ENCODE peak calls at places on chromosomes 11 and 22, in six cellular contexts. One of them, this sample, is unnamed. For H3K4me1, the result is how much of the 10 kb centered on the place peaks cover.

GRCh38 chr11:87198266-87198881 is 160.6 kb downstream of the TMEM135 start:
- DNase-seq in right lobe of liver: no peak
- DNase-seq in ovary: no peak
- DNase-seq in left ventricle myocardium inferior: no peak
- DNase-seq in stomach: no peak
- DNase-seq in breast epithelium: no peak
- DNase-seq in this sample: no peak

GRCh38 chr22:35739642-35740041 is 22.0 kb downstream of the APOL5 start:
- DNase-seq in right lobe of liver: no peak
- DNase-seq in ovary: no peak
- DNase-seq in stomach: peak
- DNase-seq in breast epithelium: no peak
- DNase-seq in left ventricle myocardium inferior: no peak
- DNase-seq in this sample: no peak

GRCh38 chr22:37633693-37634504 is 5.6 kb upstream of the SH3BP1 start:
- DNase-seq in ovary: peak
- DNase-seq in left ventricle myocardium inferior: peak
- DNase-seq in breast epithelium: no peak
- DNase-seq in right lobe of liver: peak
- DNase-seq in stomach: peak
- DNase-seq in this sample: peak

GRCh38 chr11:27711725-27712124 is 11.5 kb upstream of the BDNF start:
- DNase-seq in breast epithelium: no peak
- DNase-seq in right lobe of liver: no peak
- DNase-seq in ovary: no peak
- DNase-seq in left ventricle myocardium inferior: no peak
- DNase-seq in stomach: no peak
- DNase-seq in this sample: no peak

GRCh38 chr11:122656631-122657101 is 1.1 kb downstream of the UBASH3B start:
- DNase-seq in breast epithelium: peak
- DNase-seq in ovary: peak
- DNase-seq in right lobe of liver: peak
- DNase-seq in left ventricle myocardium inferior: peak
- DNase-seq in stomach: peak
- DNase-seq in this sample: peak

GRCh38 chr11:112248216-112248615 is 12.4 kb downstream of the PLET1 start:
- DNase-seq in ovary: no peak
- DNase-seq in stomach: no peak
- DNase-seq in right lobe of liver: no peak
- DNase-seq in breast epithelium: no peak
- DNase-seq in left ventricle myocardium inferior: no peak
- DNase-seq in this sample: no peak

GRCh38 chr11:11086979-11087378 is 229.1 kb upstream of the ZBED5 start:
- DNase-seq in right lobe of liver: no peak
- DNase-seq in ovary: no peak
- DNase-seq in stomach: no peak
- DNase-seq in breast epithelium: no peak
- DNase-seq in left ventricle myocardium inferior: no peak
- DNase-seq in this sample: no peak

GRCh38 chr11:44382648-44383240 is 72.8 kb upstream of the ALX4 start:
- DNase-seq in stomach: no peak
- DNase-seq in right lobe of liver: no peak
- DNase-seq in ovary: no peak
- DNase-seq in breast epithelium: no peak
- DNase-seq in left ventricle myocardium inferior: no peak
- DNase-seq in this sample: no peak

GRCh38 chr11:6856871-6857270 is 6.0 kb upstream of the OR10A2 start:
- DNase-seq in ovary: no peak
- DNase-seq in breast epithelium: no peak
- DNase-seq in stomach: no peak
- DNase-seq in right lobe of liver: no peak
- DNase-seq in left ventricle myocardium inferior: no peak
- DNase-seq in this sample: no peak

GRCh38 chr11:95641506-95641905 is 148.1 kb downstream of the FAM76B start:
- DNase-seq in stomach: no peak
- DNase-seq in breast epithelium: no peak
- DNase-seq in ovary: peak
- DNase-seq in right lobe of liver: peak
- DNase-seq in left ventricle myocardium inferior: no peak
- DNase-seq in this sample: no peak

GRCh38 chr11:11992257-11992690 is 16.2 kb downstream of the DKK3 start:
- DNase-seq in stomach: peak
- DNase-seq in right lobe of liver: no peak
- DNase-seq in ovary: no peak
- DNase-seq in breast epithelium: no peak
- DNase-seq in left ventricle myocardium inferior: no peak
- DNase-seq in this sample: no peak

GRCh38 chr11:35992551-35992950 is 48.7 kb downstream of the LDLRAD3 start:
- DNase-seq in right lobe of liver: no peak
- DNase-seq in ovary: no peak
- DNase-seq in stomach: no peak
- DNase-seq in left ventricle myocardium inferior: no peak
- DNase-seq in breast epithelium: no peak
- DNase-seq in this sample: no peak

GRCh38 chr11:109939176-109939810 is 153.9 kb upstream of the ZC3H12C start:
- DNase-seq in left ventricle myocardium inferior: no peak
- DNase-seq in stomach: no peak
- DNase-seq in breast epithelium: no peak
- DNase-seq in right lobe of liver: peak
- DNase-seq in ovary: no peak
- DNase-seq in this sample: no peak

GRCh38 chr11:76788661-76789442 is 5.7 kb downstream of the TSKU start:
- DNase-seq in right lobe of liver: peak
- DNase-seq in left ventricle myocardium inferior: no peak
- DNase-seq in ovary: peak
- DNase-seq in stomach: peak
- DNase-seq in breast epithelium: peak
- DNase-seq in this sample: no peak

GRCh38 chr11:355581-356458 is 13.5 kb upstream of the B4GALNT4 start:
- DNase-seq in stomach: peak
- DNase-seq in ovary: peak
- DNase-seq in right lobe of liver: peak
- DNase-seq in breast epithelium: peak
- DNase-seq in left ventricle myocardium inferior: peak
- DNase-seq in this sample: peak

GRCh38 chr11:16603890-16604783 is 134.3 kb upstream of the C11orf58 start:
- DNase-seq in breast epithelium: no peak
- DNase-seq in left ventricle myocardium inferior: peak
- DNase-seq in stomach: peak
- DNase-seq in ovary: peak
- DNase-seq in right lobe of liver: peak
- DNase-seq in this sample: peak

GRCh38 chr11:17801166-17801565 is 66.6 kb downstream of the KCNC1 start:
- DNase-seq in stomach: no peak
- DNase-seq in ovary: no peak
- DNase-seq in right lobe of liver: no peak
- DNase-seq in left ventricle myocardium inferior: no peak
- DNase-seq in breast epithelium: no peak
- DNase-seq in this sample: no peak

GRCh38 chr11:102469196-102469821 is 16.7 kb upstream of the TMEM123 start:
- DNase-seq in left ventricle myocardium inferior: no peak
- DNase-seq in stomach: no peak
- DNase-seq in ovary: peak
- DNase-seq in right lobe of liver: no peak
- DNase-seq in breast epithelium: no peak
- DNase-seq in this sample: no peak

GRCh38 chr11:61362542-61362875 is 335 bp downstream of the TMEM138 start:
- DNase-seq in stomach: no peak
- DNase-seq in right lobe of liver: no peak
- DNase-seq in breast epithelium: no peak
- DNase-seq in left ventricle myocardium inferior: no peak
- DNase-seq in ovary: no peak
- DNase-seq in this sample: no peak

GRCh38 chr11:65917077-65917433 is 1.8 kb downstream of the C11orf68 start:
- DNase-seq in ovary: peak
- DNase-seq in right lobe of liver: no peak
- DNase-seq in breast epithelium: no peak
- DNase-seq in left ventricle myocardium inferior: no peak
- DNase-seq in stomach: no peak
- DNase-seq in this sample: no peak
- H3K4me1 ChIP-seq in ovary: under half
- H3K4me1 ChIP-seq in right lobe of liver: under half
- H3K4me1 ChIP-seq in breast epithelium: under half
- H3K4me1 ChIP-seq in left ventricle myocardium inferior: half or more
- H3K4me1 ChIP-seq in stomach: half or more
- H3K4me1 ChIP-seq in this sample: half or more

DNA sequence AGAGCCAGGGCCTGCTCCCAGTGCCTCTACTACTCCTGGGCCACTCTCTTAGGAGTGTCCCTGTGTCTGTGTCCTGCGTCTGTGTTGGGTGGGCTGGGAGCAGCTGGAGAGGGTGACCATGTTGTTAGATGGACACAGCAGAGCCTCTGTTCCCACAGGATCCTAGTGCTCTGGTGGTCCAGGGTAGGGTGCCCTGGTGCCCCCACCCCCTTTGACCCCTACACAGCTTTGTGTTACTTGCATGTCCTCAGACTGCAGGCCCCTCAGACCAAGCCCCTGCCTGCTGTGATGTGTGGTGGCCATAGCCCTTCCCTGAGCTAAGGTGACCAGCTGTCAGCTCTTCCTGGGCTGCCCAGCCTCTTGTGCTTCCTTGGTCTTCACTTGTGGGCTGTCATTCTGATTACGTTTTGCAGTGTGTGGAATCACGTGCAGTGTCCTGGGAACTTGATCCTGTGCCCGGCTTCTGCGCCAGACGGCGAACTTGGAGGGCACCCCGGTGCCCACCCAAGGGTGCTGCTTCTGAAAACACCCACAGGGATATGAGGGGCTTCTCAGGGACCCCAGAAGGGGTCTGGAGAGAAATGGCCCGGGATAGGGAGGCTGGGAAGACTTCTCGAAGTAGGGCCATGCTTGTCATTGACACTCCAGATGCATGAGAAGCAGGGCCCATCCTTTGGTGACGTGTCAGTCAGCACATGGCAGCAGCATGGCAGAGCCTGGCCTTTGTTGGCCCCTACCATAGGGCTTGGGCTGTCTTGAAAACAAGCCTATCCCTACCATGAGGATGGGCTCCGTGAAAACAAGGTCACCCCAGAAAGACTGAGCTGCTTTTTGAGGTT is 1.5 kb downstream of the TANGO2 start:
- DNase-seq in right lobe of liver: no peak
- DNase-seq in breast epithelium: no peak
- DNase-seq in stomach: no peak
- DNase-seq in left ventricle myocardium inferior: no peak
- DNase-seq in ovary: no peak
- DNase-seq in this sample: no peak
- H3K4me3 ChIP-seq in right lobe of liver: peak
- H3K4me3 ChIP-seq in breast epithelium: peak
- H3K4me3 ChIP-seq in stomach: peak
- H3K4me3 ChIP-seq in left ventricle myocardium inferior: peak
- H3K4me3 ChIP-seq in ovary: no peak
- H3K4me3 ChIP-seq in this sample: peak

GRCh38 chr22:20563941-20564371 is 56.5 kb downstream of the MED15 start:
- DNase-seq in breast epithelium: no peak
- DNase-seq in ovary: no peak
- DNase-seq in left ventricle myocardium inferior: no peak
- DNase-seq in stomach: no peak
- DNase-seq in right lobe of liver: no peak
- DNase-seq in this sample: no peak

GRCh38 chr22:20565079-20565734 is 57.8 kb downstream of the MED15 start:
- DNase-seq in breast epithelium: no peak
- DNase-seq in right lobe of liver: no peak
- DNase-seq in ovary: no peak
- DNase-seq in stomach: no peak
- DNase-seq in left ventricle myocardium inferior: no peak
- DNase-seq in this sample: peak

GRCh38 chr22:20567371-20567847 is 60.0 kb downstream of the MED15 start:
- DNase-seq in breast epithelium: no peak
- DNase-seq in left ventricle myocardium inferior: peak
- DNase-seq in ovary: no peak
- DNase-seq in stomach: no peak
- DNase-seq in right lobe of liver: no peak
- DNase-seq in this sample: no peak

GRCh38 chr22:20566420-20567260 is 59.2 kb downstream of the MED15 start:
- DNase-seq in right lobe of liver: no peak
- DNase-seq in left ventricle myocardium inferior: peak
- DNase-seq in stomach: peak
- DNase-seq in ovary: peak
- DNase-seq in breast epithelium: no peak
- DNase-seq in this sample: no peak

GRCh38 chr22:20565761-20566160 is 58.4 kb downstream of the MED15 start:
- DNase-seq in breast epithelium: no peak
- DNase-seq in left ventricle myocardium inferior: no peak
- DNase-seq in stomach: no peak
- DNase-seq in ovary: no peak
- DNase-seq in right lobe of liver: no peak
- DNase-seq in this sample: no peak
- H3K27ac ChIP-seq in breast epithelium: peak
- H3K27ac ChIP-seq in left ventricle myocardium inferior: no peak
- H3K27ac ChIP-seq in stomach: peak
- H3K27ac ChIP-seq in ovary: no peak
- H3K27ac ChIP-seq in right lobe of liver: no peak
- H3K27ac ChIP-seq in this sample: no peak

GRCh38 chr11:34208266-34209135 is 103.1 kb downstream of the NAT10 start:
- DNase-seq in ovary: no peak
- DNase-seq in stomach: no peak
- DNase-seq in left ventricle myocardium inferior: no peak
- DNase-seq in breast epithelium: no peak
- DNase-seq in right lobe of liver: no peak
- DNase-seq in this sample: no peak

GRCh38 chr11:34207487-34207886 is 102.1 kb downstream of the NAT10 start:
- DNase-seq in right lobe of liver: no peak
- DNase-seq in stomach: no peak
- DNase-seq in left ventricle myocardium inferior: no peak
- DNase-seq in ovary: no peak
- DNase-seq in breast epithelium: no peak
- DNase-seq in this sample: no peak

GRCh38 chr11:34204396-34205279 is 99.2 kb downstream of the NAT10 start:
- DNase-seq in ovary: no peak
- DNase-seq in breast epithelium: no peak
- DNase-seq in left ventricle myocardium inferior: no peak
- DNase-seq in stomach: peak
- DNase-seq in right lobe of liver: no peak
- DNase-seq in this sample: no peak

GRCh38 chr11:34205326-34206035 is 100.1 kb downstream of the NAT10 start:
- DNase-seq in breast epithelium: no peak
- DNase-seq in right lobe of liver: no peak
- DNase-seq in ovary: no peak
- DNase-seq in stomach: no peak
- DNase-seq in left ventricle myocardium inferior: no peak
- DNase-seq in this sample: no peak

DNA sequence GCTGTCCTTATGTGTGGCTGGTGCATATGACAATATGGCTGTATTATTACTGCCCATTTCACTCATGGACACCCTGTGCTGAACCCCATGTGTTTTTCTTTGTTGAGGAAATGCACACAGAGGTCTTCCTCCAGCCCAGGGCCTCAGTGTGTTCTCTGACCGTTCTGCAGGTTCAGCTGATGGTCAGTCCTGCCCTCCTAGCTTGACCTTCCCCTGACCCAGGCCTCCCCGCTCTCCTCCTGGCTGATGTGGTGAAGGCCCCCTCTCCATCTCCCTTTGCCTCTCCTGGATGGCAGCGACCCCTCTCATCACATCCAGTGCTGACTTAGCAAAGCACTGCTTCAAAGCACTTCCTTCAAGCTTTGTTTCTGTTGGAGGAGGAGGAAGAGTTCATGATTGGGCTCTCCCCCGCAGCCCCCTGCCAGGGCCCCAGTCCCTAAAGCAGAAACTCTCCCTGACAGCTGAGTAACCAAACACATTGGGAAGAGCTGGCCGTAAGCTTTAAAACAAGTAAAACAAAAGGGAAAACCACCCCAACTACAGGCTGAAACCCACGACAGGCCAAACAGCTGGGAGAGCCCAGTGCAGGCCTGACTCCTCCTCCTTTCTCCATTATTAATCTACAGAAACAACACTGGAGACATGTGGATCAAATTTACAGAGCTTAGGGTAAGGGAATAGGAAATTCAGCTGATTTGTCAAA is 101.3 kb downstream of the NAT10 start:
- DNase-seq in ovary: peak
- DNase-seq in right lobe of liver: no peak
- DNase-seq in stomach: no peak
- DNase-seq in left ventricle myocardium inferior: no peak
- DNase-seq in breast epithelium: no peak
- DNase-seq in this sample: no peak
- H3K4me1 ChIP-seq in ovary: under half
- H3K4me1 ChIP-seq in right lobe of liver: under half
- H3K4me1 ChIP-seq in stomach: under half
- H3K4me1 ChIP-seq in left ventricle myocardium inferior: under half
- H3K4me1 ChIP-seq in breast epithelium: under half
- H3K4me1 ChIP-seq in this sample: under half